ENCODE peak calls at places on chromosomes 2 and 18, in five cellular contexts. One of them, this sample, is unnamed. For H3K4me1, the result is how much of the 10 kb centered on the place peaks cover.

GRCh38 chr2:159551811-159552210 is 64.5 kb downstream of the BAZ2B start:
- DNase-seq in upper lobe of right lung: no peak
- DNase-seq in lower lobe of right lung: no peak
- DNase-seq in tibial artery: no peak
- DNase-seq in A549: no peak
- DNase-seq in this sample: no peak

GRCh38 chr2:101806123-101806522 is 108.6 kb downstream of the MAP4K4 start:
- DNase-seq in tibial artery: no peak
- DNase-seq in A549: peak
- DNase-seq in lower lobe of right lung: no peak
- DNase-seq in upper lobe of right lung: no peak
- DNase-seq in this sample: no peak

GRCh38 chr2:213242653-213243052 is 41.6 kb upstream of the SPAG16 start:
- DNase-seq in A549: no peak
- DNase-seq in tibial artery: no peak
- DNase-seq in lower lobe of right lung: no peak
- DNase-seq in upper lobe of right lung: no peak
- DNase-seq in this sample: no peak

GRCh38 chr2:233445152-233445830 is 91.0 kb downstream of the DGKD start:
- DNase-seq in A549: no peak
- DNase-seq in lower lobe of right lung: peak
- DNase-seq in tibial artery: no peak
- DNase-seq in upper lobe of right lung: peak
- DNase-seq in this sample: no peak

GRCh38 chr2:105224444-105224843 is 17.1 kb upstream of the GPR45 start:
- DNase-seq in lower lobe of right lung: no peak
- DNase-seq in A549: no peak
- DNase-seq in tibial artery: no peak
- DNase-seq in upper lobe of right lung: no peak
- DNase-seq in this sample: no peak

GRCh38 chr2:55048514-55048924 is 1.7 kb downstream of the RTN4 start:
- DNase-seq in A549: peak
- DNase-seq in lower lobe of right lung: no peak
- DNase-seq in upper lobe of right lung: no peak
- DNase-seq in tibial artery: no peak
- DNase-seq in this sample: no peak

GRCh38 chr18:9421788-9422329 is 53.5 kb upstream of the RALBP1 start:
- DNase-seq in upper lobe of right lung: no peak
- DNase-seq in lower lobe of right lung: no peak
- DNase-seq in tibial artery: no peak
- DNase-seq in A549: no peak
- DNase-seq in this sample: no peak

GRCh38 chr2:66889632-66889882 is 454.6 kb downstream of the MEIS1 start:
- DNase-seq in tibial artery: no peak
- DNase-seq in upper lobe of right lung: no peak
- DNase-seq in lower lobe of right lung: no peak
- DNase-seq in A549: no peak
- DNase-seq in this sample: no peak

GRCh38 chr18:54957295-54957694 is 2.0 kb downstream of the CCDC68 start:
- DNase-seq in upper lobe of right lung: no peak
- DNase-seq in A549: no peak
- DNase-seq in lower lobe of right lung: no peak
- DNase-seq in tibial artery: no peak
- DNase-seq in this sample: no peak

GRCh38 chr2:143946436-143947385 is 573.2 kb downstream of the ZEB2 start:
- DNase-seq in tibial artery: no peak
- DNase-seq in lower lobe of right lung: no peak
- DNase-seq in A549: no peak
- DNase-seq in upper lobe of right lung: no peak
- DNase-seq in this sample: no peak

GRCh38 chr2:180258041-180258537 is 251.0 kb upstream of the CWC22 start:
- DNase-seq in A549: no peak
- DNase-seq in tibial artery: no peak
- DNase-seq in upper lobe of right lung: no peak
- DNase-seq in lower lobe of right lung: no peak
- DNase-seq in this sample: no peak

GRCh38 chr2:40394030-40394429 is 57.9 kb downstream of the SLC8A1 start:
- DNase-seq in lower lobe of right lung: no peak
- DNase-seq in A549: no peak
- DNase-seq in upper lobe of right lung: no peak
- DNase-seq in tibial artery: no peak
- DNase-seq in this sample: no peak

GRCh38 chr2:215843579-215843978 is 169.8 kb downstream of the MREG start:
- DNase-seq in A549: peak
- DNase-seq in lower lobe of right lung: no peak
- DNase-seq in tibial artery: peak
- DNase-seq in upper lobe of right lung: no peak
- DNase-seq in this sample: peak

GRCh38 chr2:219441451-219442205 is 7.0 kb downstream of the SPEG start:
- DNase-seq in lower lobe of right lung: no peak
- DNase-seq in tibial artery: no peak
- DNase-seq in upper lobe of right lung: no peak
- DNase-seq in A549: peak
- DNase-seq in this sample: no peak

GRCh38 chr2:234966340-234966739 is 14.5 kb downstream of the SH3BP4 start:
- DNase-seq in tibial artery: no peak
- DNase-seq in A549: no peak
- DNase-seq in lower lobe of right lung: no peak
- DNase-seq in upper lobe of right lung: no peak
- DNase-seq in this sample: no peak

GRCh38 chr2:127101048-127101611 is 5.8 kb downstream of the BIN1 start:
- DNase-seq in lower lobe of right lung: no peak
- DNase-seq in A549: no peak
- DNase-seq in upper lobe of right lung: peak
- DNase-seq in tibial artery: no peak
- DNase-seq in this sample: no peak
- H3K4me1 ChIP-seq in lower lobe of right lung: under half
- H3K4me1 ChIP-seq in A549: under half
- H3K4me1 ChIP-seq in upper lobe of right lung: under half
- H3K4me1 ChIP-seq in tibial artery: under half
- H3K4me1 ChIP-seq in this sample: under half

DNA sequence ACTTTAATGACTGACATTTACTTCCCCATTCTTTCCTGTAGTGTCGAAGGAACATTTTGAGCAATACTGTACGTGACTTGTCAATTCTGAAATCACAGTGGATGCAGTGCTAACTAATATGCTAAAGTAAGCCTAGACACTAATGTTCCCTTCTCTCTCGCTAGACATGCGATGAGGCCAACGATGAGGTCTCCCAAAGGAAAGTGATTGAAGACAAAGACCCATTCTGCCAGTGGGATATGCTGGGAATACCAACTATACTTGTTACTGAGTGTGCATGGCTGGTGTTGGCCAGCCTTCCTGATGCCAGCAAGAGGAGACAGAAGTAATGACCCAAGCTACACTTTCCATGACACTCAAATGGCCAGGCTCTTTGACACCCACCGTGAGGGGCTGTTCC is 2.5 kb upstream of the SERPINE2 start:
- DNase-seq in tibial artery: no peak
- DNase-seq in lower lobe of right lung: no peak
- DNase-seq in upper lobe of right lung: no peak
- DNase-seq in A549: no peak
- DNase-seq in this sample: no peak
- H3K27ac ChIP-seq in tibial artery: no peak
- H3K27ac ChIP-seq in lower lobe of right lung: no peak
- H3K27ac ChIP-seq in upper lobe of right lung: no peak
- H3K27ac ChIP-seq in A549: no peak
- H3K27ac ChIP-seq in this sample: no peak

GRCh38 chr2:206392118-206392517 is 51.2 kb upstream of the ADAM23 start:
- DNase-seq in A549: peak
- DNase-seq in lower lobe of right lung: no peak
- DNase-seq in tibial artery: no peak
- DNase-seq in upper lobe of right lung: no peak
- DNase-seq in this sample: no peak
- TF ChIP-seq CTCF in A549: peak
- TF ChIP-seq CTCF in lower lobe of right lung: peak
- TF ChIP-seq CTCF in tibial artery: no peak
- TF ChIP-seq CTCF in upper lobe of right lung: peak
- TF ChIP-seq CTCF in this sample: peak

GRCh38 chr18:3538954-3539617 is 89.1 kb downstream of the TGIF1 start:
- DNase-seq in A549: no peak
- DNase-seq in lower lobe of right lung: no peak
- DNase-seq in tibial artery: no peak
- DNase-seq in upper lobe of right lung: no peak
- DNase-seq in this sample: no peak

GRCh38 chr18:3540805-3541548 is 91.0 kb downstream of the TGIF1 start:
- DNase-seq in tibial artery: no peak
- DNase-seq in upper lobe of right lung: no peak
- DNase-seq in A549: no peak
- DNase-seq in lower lobe of right lung: no peak
- DNase-seq in this sample: peak

GRCh38 chr18:3541549-3542386 is 91.8 kb downstream of the TGIF1 start:
- DNase-seq in A549: no peak
- DNase-seq in tibial artery: no peak
- DNase-seq in lower lobe of right lung: no peak
- DNase-seq in upper lobe of right lung: no peak
- DNase-seq in this sample: peak

GRCh38 chr18:3538456-3538855 is 88.5 kb downstream of the TGIF1 start:
- DNase-seq in tibial artery: no peak
- DNase-seq in lower lobe of right lung: no peak
- DNase-seq in upper lobe of right lung: no peak
- DNase-seq in A549: no peak
- DNase-seq in this sample: no peak
- H3K4me1 ChIP-seq in tibial artery: under half
- H3K4me1 ChIP-seq in lower lobe of right lung: under half
- H3K4me1 ChIP-seq in upper lobe of right lung: under half
- H3K4me1 ChIP-seq in A549: under half
- H3K4me1 ChIP-seq in this sample: under half

DNA sequence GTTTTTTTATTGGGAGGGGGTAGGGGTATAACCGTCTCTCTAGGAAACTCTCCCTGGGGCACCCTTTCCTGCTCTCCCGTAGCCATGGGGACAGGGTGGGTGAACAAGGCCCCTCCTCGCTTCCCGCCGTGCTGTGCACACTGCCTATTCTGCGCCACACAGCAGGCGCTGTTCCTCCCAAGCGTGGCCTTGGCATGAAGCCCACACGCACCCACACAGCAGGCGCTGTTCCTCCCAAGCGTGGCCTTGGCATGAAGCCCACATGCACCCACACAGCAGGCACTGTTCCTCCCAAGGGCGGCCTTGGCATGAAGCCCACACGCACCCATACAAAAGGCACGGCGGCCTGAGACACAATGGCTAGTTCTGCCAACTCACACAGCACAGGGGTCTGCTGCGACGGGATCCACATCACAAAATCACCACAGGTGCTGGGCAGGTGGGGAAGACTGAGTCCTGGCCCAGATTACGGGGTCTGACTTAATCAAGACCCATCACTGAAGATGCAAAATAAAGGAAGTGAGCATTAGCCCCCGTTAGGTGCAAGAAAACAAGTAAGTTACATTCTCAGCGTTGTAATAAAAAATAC is 46.6 kb upstream of the TPO start:
- DNase-seq in A549: no peak
- DNase-seq in tibial artery: peak
- DNase-seq in lower lobe of right lung: peak
- DNase-seq in upper lobe of right lung: peak
- DNase-seq in this sample: no peak
- H3K27ac ChIP-seq in A549: no peak
- H3K27ac ChIP-seq in tibial artery: no peak
- H3K27ac ChIP-seq in lower lobe of right lung: no peak
- H3K27ac ChIP-seq in upper lobe of right lung: no peak
- H3K27ac ChIP-seq in this sample: no peak

GRCh38 chr2:241940329-241940728 is 70.8 kb downstream of the RTP5 start:
- DNase-seq in upper lobe of right lung: no peak
- DNase-seq in A549: peak
- DNase-seq in lower lobe of right lung: no peak
- DNase-seq in tibial artery: no peak
- DNase-seq in this sample: no peak
- TF ChIP-seq CTCF in upper lobe of right lung: peak
- TF ChIP-seq CTCF in A549: peak
- TF ChIP-seq CTCF in lower lobe of right lung: peak
- TF ChIP-seq CTCF in tibial artery: no peak
- TF ChIP-seq CTCF in this sample: peak

GRCh38 chr2:7194950-7195349 is 277.7 kb downstream of the RNF144A start:
- DNase-seq in tibial artery: no peak
- DNase-seq in upper lobe of right lung: no peak
- DNase-seq in lower lobe of right lung: no peak
- DNase-seq in A549: no peak
- DNase-seq in this sample: no peak

GRCh38 chr2:7191927-7192326 is 274.7 kb downstream of the RNF144A start:
- DNase-seq in upper lobe of right lung: no peak
- DNase-seq in lower lobe of right lung: no peak
- DNase-seq in A549: peak
- DNase-seq in tibial artery: no peak
- DNase-seq in this sample: peak

GRCh38 chr2:7193457-7193856 is 276.2 kb downstream of the RNF144A start:
- DNase-seq in lower lobe of right lung: no peak
- DNase-seq in A549: no peak
- DNase-seq in upper lobe of right lung: no peak
- DNase-seq in tibial artery: no peak
- DNase-seq in this sample: no peak

GRCh38 chr2:7189106-7189505 is 271.9 kb downstream of the RNF144A start:
- DNase-seq in tibial artery: no peak
- DNase-seq in lower lobe of right lung: no peak
- DNase-seq in A549: no peak
- DNase-seq in upper lobe of right lung: no peak
- DNase-seq in this sample: no peak

GRCh38 chr2:7190587-7191320 is 273.5 kb downstream of the RNF144A start:
- DNase-seq in upper lobe of right lung: no peak
- DNase-seq in lower lobe of right lung: no peak
- DNase-seq in tibial artery: no peak
- DNase-seq in A549: no peak
- DNase-seq in this sample: no peak
- H3K4me1 ChIP-seq in upper lobe of right lung: under half
- H3K4me1 ChIP-seq in lower lobe of right lung: under half
- H3K4me1 ChIP-seq in tibial artery: under half
- H3K4me1 ChIP-seq in A549: under half
- H3K4me1 ChIP-seq in this sample: under half

DNA sequence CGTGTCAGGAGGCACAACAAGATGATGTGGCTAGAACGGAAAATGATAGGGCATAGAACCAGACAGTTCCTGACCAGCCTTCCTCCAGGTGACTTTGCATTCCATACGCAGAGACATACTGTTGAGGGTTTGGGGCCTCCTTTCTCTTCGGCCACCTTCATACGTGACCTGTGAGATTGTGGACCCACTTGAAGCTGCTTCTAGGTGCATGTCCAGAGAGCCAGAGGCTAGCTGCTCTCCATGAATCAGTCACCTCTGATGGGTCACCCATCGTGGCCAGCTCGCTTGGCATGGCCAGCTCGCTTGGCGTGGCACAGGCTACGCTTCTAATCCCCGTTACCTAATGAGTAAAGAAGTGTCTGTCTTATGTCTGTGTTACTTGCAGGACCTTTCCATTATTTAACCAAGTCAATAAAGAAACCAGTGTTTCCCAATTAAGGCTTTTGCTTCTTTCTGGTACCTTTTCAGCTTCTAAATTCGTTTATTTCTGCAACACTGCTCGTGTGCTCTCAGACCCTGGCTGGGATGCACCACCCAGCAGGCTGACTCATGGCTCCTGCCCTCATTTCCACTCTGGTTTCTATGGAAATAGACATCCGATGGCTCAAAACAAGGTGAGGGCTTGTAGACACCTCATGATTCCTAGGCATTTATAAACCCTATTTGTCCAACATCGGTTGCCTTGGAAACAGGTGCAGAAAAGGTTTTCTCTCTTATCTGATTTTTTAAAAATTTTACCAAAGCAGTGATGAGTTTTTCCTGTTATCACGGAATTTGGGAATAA is 86.7 kb upstream of the B3GNT7 start:
- DNase-seq in lower lobe of right lung: no peak
- DNase-seq in upper lobe of right lung: no peak
- DNase-seq in A549: peak
- DNase-seq in tibial artery: no peak
- DNase-seq in this sample: peak
- H3K27ac ChIP-seq in lower lobe of right lung: no peak
- H3K27ac ChIP-seq in upper lobe of right lung: no peak
- H3K27ac ChIP-seq in A549: peak
- H3K27ac ChIP-seq in tibial artery: no peak
- H3K27ac ChIP-seq in this sample: no peak

This sample was measured in foreskin keratinocyte.